ENCODE peak calls at places on chromosomes 13 and 19, in four cellular contexts. One of them, this sample, is unnamed.

GRCh38 chr13:38686635-38687245 is at the start of gene FREM2:
- DNase-seq in non-pigmented ciliary epithelial cell: no peak
- DNase-seq in activated CD8-positive, alpha-beta memory T cell treated with anti-CD3 and anti-CD28 coated beads for 1 hour: no peak
- DNase-seq in stimulated activated CD4-positive, alpha-beta T cell treated with anti-CD3 and anti-CD28 coated beads, Interleukin-15, amount 100 ng/mL, for 1 hour: no peak
- DNase-seq in this sample: peak; percentile 43

GRCh38 chr19:40341601-40342482 is 6.4 kb downstream of the C19orf47 start:
- DNase-seq in activated CD8-positive, alpha-beta memory T cell treated with anti-CD3 and anti-CD28 coated beads for 1 hour: no peak
- DNase-seq in stimulated activated CD4-positive, alpha-beta T cell treated with anti-CD3 and anti-CD28 coated beads, Interleukin-15, amount 100 ng/mL, for 1 hour: no peak
- DNase-seq in non-pigmented ciliary epithelial cell: no peak
- DNase-seq in this sample: no peak

GRCh38 chr13:89401209-89401810 is 1730.1 kb downstream of the SLITRK5 start:
- DNase-seq in non-pigmented ciliary epithelial cell: peak; percentile 20
- DNase-seq in activated CD8-positive, alpha-beta memory T cell treated with anti-CD3 and anti-CD28 coated beads for 1 hour: no peak
- DNase-seq in stimulated activated CD4-positive, alpha-beta T cell treated with anti-CD3 and anti-CD28 coated beads, Interleukin-15, amount 100 ng/mL, for 1 hour: no peak
- DNase-seq in this sample: no peak

GRCh38 chr13:102598061-102598460 is 1.3 kb downstream of the TPP2 start:
- DNase-seq in non-pigmented ciliary epithelial cell: no peak
- DNase-seq in activated CD8-positive, alpha-beta memory T cell treated with anti-CD3 and anti-CD28 coated beads for 1 hour: no peak
- DNase-seq in stimulated activated CD4-positive, alpha-beta T cell treated with anti-CD3 and anti-CD28 coated beads, Interleukin-15, amount 100 ng/mL, for 1 hour: no peak
- DNase-seq in this sample: no peak

GRCh38 chr19:33688657-33688992 is 66.9 kb downstream of the CHST8 start:
- DNase-seq in activated CD8-positive, alpha-beta memory T cell treated with anti-CD3 and anti-CD28 coated beads for 1 hour: no peak
- DNase-seq in non-pigmented ciliary epithelial cell: no peak
- DNase-seq in stimulated activated CD4-positive, alpha-beta T cell treated with anti-CD3 and anti-CD28 coated beads, Interleukin-15, amount 100 ng/mL, for 1 hour: no peak
- DNase-seq in this sample: no peak

GRCh38 chr19:35141627-35142401 is 1.2 kb upstream of the FXYD7 start:
- DNase-seq in non-pigmented ciliary epithelial cell: no peak
- DNase-seq in activated CD8-positive, alpha-beta memory T cell treated with anti-CD3 and anti-CD28 coated beads for 1 hour: no peak
- DNase-seq in stimulated activated CD4-positive, alpha-beta T cell treated with anti-CD3 and anti-CD28 coated beads, Interleukin-15, amount 100 ng/mL, for 1 hour: no peak
- DNase-seq in this sample: no peak

GRCh38 chr13:113123226-113124150 is 889 bp downstream of the F10 start:
- DNase-seq in non-pigmented ciliary epithelial cell: no peak
- DNase-seq in activated CD8-positive, alpha-beta memory T cell treated with anti-CD3 and anti-CD28 coated beads for 1 hour: no peak
- DNase-seq in stimulated activated CD4-positive, alpha-beta T cell treated with anti-CD3 and anti-CD28 coated beads, Interleukin-15, amount 100 ng/mL, for 1 hour: no peak
- DNase-seq in this sample: no peak

GRCh38 chr13:51465124-51465523 is 12.3 kb upstream of the INTS6 start:
- DNase-seq in activated CD8-positive, alpha-beta memory T cell treated with anti-CD3 and anti-CD28 coated beads for 1 hour: no peak
- DNase-seq in stimulated activated CD4-positive, alpha-beta T cell treated with anti-CD3 and anti-CD28 coated beads, Interleukin-15, amount 100 ng/mL, for 1 hour: no peak
- DNase-seq in non-pigmented ciliary epithelial cell: no peak
- DNase-seq in this sample: no peak

GRCh38 chr13:32947411-32947810 is 68.8 kb upstream of the KL start:
- DNase-seq in activated CD8-positive, alpha-beta memory T cell treated with anti-CD3 and anti-CD28 coated beads for 1 hour: no peak
- DNase-seq in non-pigmented ciliary epithelial cell: no peak
- DNase-seq in stimulated activated CD4-positive, alpha-beta T cell treated with anti-CD3 and anti-CD28 coated beads, Interleukin-15, amount 100 ng/mL, for 1 hour: no peak
- DNase-seq in this sample: no peak

GRCh38 chr13:20359335-20359734 is 127.2 kb upstream of the GJB6 start:
- DNase-seq in non-pigmented ciliary epithelial cell: peak; percentile 96
- DNase-seq in stimulated activated CD4-positive, alpha-beta T cell treated with anti-CD3 and anti-CD28 coated beads, Interleukin-15, amount 100 ng/mL, for 1 hour: no peak
- DNase-seq in activated CD8-positive, alpha-beta memory T cell treated with anti-CD3 and anti-CD28 coated beads for 1 hour: no peak
- DNase-seq in this sample: no peak

GRCh38 chr13:37306778-37307544 is 201.5 kb upstream of the CSNK1A1L start:
- DNase-seq in activated CD8-positive, alpha-beta memory T cell treated with anti-CD3 and anti-CD28 coated beads for 1 hour: no peak
- DNase-seq in stimulated activated CD4-positive, alpha-beta T cell treated with anti-CD3 and anti-CD28 coated beads, Interleukin-15, amount 100 ng/mL, for 1 hour: no peak
- DNase-seq in non-pigmented ciliary epithelial cell: peak; percentile 94
- DNase-seq in this sample: no peak

GRCh38 chr19:49014870-49015255 is 2.0 kb downstream of the LHB start:
- DNase-seq in activated CD8-positive, alpha-beta memory T cell treated with anti-CD3 and anti-CD28 coated beads for 1 hour: no peak
- DNase-seq in stimulated activated CD4-positive, alpha-beta T cell treated with anti-CD3 and anti-CD28 coated beads, Interleukin-15, amount 100 ng/mL, for 1 hour: no peak
- DNase-seq in non-pigmented ciliary epithelial cell: no peak
- DNase-seq in this sample: no peak

GRCh38 chr13:43720780-43721397 is 65.9 kb downstream of the ENOX1 start:
- DNase-seq in stimulated activated CD4-positive, alpha-beta T cell treated with anti-CD3 and anti-CD28 coated beads, Interleukin-15, amount 100 ng/mL, for 1 hour: no peak
- DNase-seq in non-pigmented ciliary epithelial cell: peak; percentile 14
- DNase-seq in activated CD8-positive, alpha-beta memory T cell treated with anti-CD3 and anti-CD28 coated beads for 1 hour: no peak
- DNase-seq in this sample: no peak

GRCh38 chr19:52171321-52172169 is at the start of gene ZNF836:
- DNase-seq in non-pigmented ciliary epithelial cell: no peak
- DNase-seq in activated CD8-positive, alpha-beta memory T cell treated with anti-CD3 and anti-CD28 coated beads for 1 hour: peak; percentile 87
- DNase-seq in stimulated activated CD4-positive, alpha-beta T cell treated with anti-CD3 and anti-CD28 coated beads, Interleukin-15, amount 100 ng/mL, for 1 hour: peak; percentile 81
- DNase-seq in this sample: peak; percentile 84

GRCh38 chr19:1566392-1567115 is 1.6 kb downstream of the MEX3D start:
- DNase-seq in stimulated activated CD4-positive, alpha-beta T cell treated with anti-CD3 and anti-CD28 coated beads, Interleukin-15, amount 100 ng/mL, for 1 hour: no peak
- DNase-seq in non-pigmented ciliary epithelial cell: peak; percentile 35
- DNase-seq in activated CD8-positive, alpha-beta memory T cell treated with anti-CD3 and anti-CD28 coated beads for 1 hour: no peak
- DNase-seq in this sample: peak; percentile 33

GRCh38 chr13:30802953-30803478 is 67.7 kb downstream of the ALOX5AP start:
- DNase-seq in stimulated activated CD4-positive, alpha-beta T cell treated with anti-CD3 and anti-CD28 coated beads, Interleukin-15, amount 100 ng/mL, for 1 hour: peak; percentile 56
- DNase-seq in non-pigmented ciliary epithelial cell: no peak
- DNase-seq in activated CD8-positive, alpha-beta memory T cell treated with anti-CD3 and anti-CD28 coated beads for 1 hour: peak; percentile 71
- DNase-seq in this sample: peak; percentile 64

GRCh38 chr13:19634129-19634740 is 776 bp downstream of the MPHOSPH8 start:
- DNase-seq in activated CD8-positive, alpha-beta memory T cell treated with anti-CD3 and anti-CD28 coated beads for 1 hour: no peak
- DNase-seq in stimulated activated CD4-positive, alpha-beta T cell treated with anti-CD3 and anti-CD28 coated beads, Interleukin-15, amount 100 ng/mL, for 1 hour: no peak
- DNase-seq in non-pigmented ciliary epithelial cell: no peak
- DNase-seq in this sample: no peak

GRCh38 chr13:111038887-111039286 is 76.2 kb upstream of the ARHGEF7 start:
- DNase-seq in activated CD8-positive, alpha-beta memory T cell treated with anti-CD3 and anti-CD28 coated beads for 1 hour: no peak
- DNase-seq in non-pigmented ciliary epithelial cell: no peak
- DNase-seq in stimulated activated CD4-positive, alpha-beta T cell treated with anti-CD3 and anti-CD28 coated beads, Interleukin-15, amount 100 ng/mL, for 1 hour: no peak
- DNase-seq in this sample: no peak

GRCh38 chr13:26584713-26585112 is 27.2 kb downstream of the WASF3 start:
- DNase-seq in non-pigmented ciliary epithelial cell: no peak
- DNase-seq in activated CD8-positive, alpha-beta memory T cell treated with anti-CD3 and anti-CD28 coated beads for 1 hour: no peak
- DNase-seq in stimulated activated CD4-positive, alpha-beta T cell treated with anti-CD3 and anti-CD28 coated beads, Interleukin-15, amount 100 ng/mL, for 1 hour: no peak
- DNase-seq in this sample: no peak

GRCh38 chr19:5114713-5115112 is 145.8 kb downstream of the KDM4B start:
- DNase-seq in activated CD8-positive, alpha-beta memory T cell treated with anti-CD3 and anti-CD28 coated beads for 1 hour: no peak
- DNase-seq in stimulated activated CD4-positive, alpha-beta T cell treated with anti-CD3 and anti-CD28 coated beads, Interleukin-15, amount 100 ng/mL, for 1 hour: no peak
- DNase-seq in non-pigmented ciliary epithelial cell: no peak
- DNase-seq in this sample: no peak